ENCODE peak calls at places on chromosomes 11 and 22, in nine cellular contexts. C is CD8-positive, alpha-beta T cell; W is neural progenitor cell; U is mammary epithelial cell; Y is left lung; O is fibroblast of lung; Z is heart right ventricle; D is neuronal stem cell; S is CD8-positive, alpha-beta memory T cell. V is an unnamed sample.
A peak's percentile ranks its signal among the peaks of the same experiment; 100 is the strongest.

GRCh38 chr11:70343631-70344030 is 54.7 kb upstream of the CTTN start:
- DNase-seq in Y (no peak), U (no peak), W (no peak), C (no peak), O (no peak), D (no peak), Z (no peak), S (no peak), V (no peak)

GRCh38 chr11:64331569-64332371 is 8.2 kb upstream of the CCDC88B start:
- DNase-seq in U (peak; percentile 89), W (no peak), O (peak; percentile 83), Y (peak; percentile 94), D (no peak), S (peak; percentile 55), C (peak; percentile 78), Z (peak; percentile 68), V (peak; percentile 53)

GRCh38 chr11:110951041-110951440 is 238.8 kb upstream of the ARHGAP20 start:
- DNase-seq in W (no peak), O (no peak), C (no peak), S (no peak), D (no peak), U (no peak), Y (no peak), Z (no peak), V (no peak)

GRCh38 chr11:72037554-72038311 is 39.0 kb downstream of the IL18BP start:
- DNase-seq in U (peak; percentile 26), O (no peak), Z (no peak), C (no peak), Y (no peak), D (no peak), W (no peak), S (peak; percentile 20), V (no peak)

GRCh38 chr11:77136074-77136473 is 8.0 kb downstream of the MYO7A start:
- DNase-seq in O (peak; percentile 60), Z (no peak), W (no peak), D (no peak), C (no peak), S (no peak), U (peak; percentile 73), Y (no peak), V (no peak)

GRCh38 chr22:45418770-45419138 is 5.3 kb downstream of the RIBC2 start:
- DNase-seq in Y (no peak), U (no peak), W (no peak), O (no peak), S (no peak), D (no peak), Z (no peak), C (no peak), V (no peak)

GRCh38 chr22:38190581-38190980 is 9.0 kb upstream of the PLA2G6 start:
- DNase-seq in O (no peak), Z (no peak), C (no peak), Y (no peak), W (no peak), S (no peak), D (no peak), U (no peak), V (no peak)

GRCh38 chr11:93849751-93850584 is 450 bp downstream of the VSTM5 start:
- DNase-seq in Y (peak; percentile 78), S (no peak), Z (peak; percentile 7), O (peak; percentile 50), C (no peak), U (peak; percentile 1), W (peak; percentile 38), D (peak; percentile 5), V (no peak)

GRCh38 chr11:73388241-73389133 is 12.3 kb downstream of the RELT start:
- DNase-seq in O (no peak), W (peak; percentile 20), U (no peak), Y (peak; percentile 94), S (no peak), Z (no peak), C (no peak), D (no peak), V (no peak)

GRCh38 chr11:125165111-125165663 is 636 bp downstream of the PKNOX2 start:
- DNase-seq in D (peak; percentile 29), C (no peak), O (peak; percentile 54), W (peak; percentile 65), U (peak; percentile 53), Z (no peak), Y (peak; percentile 84), S (peak; percentile 10), V (no peak)

GRCh38 chr11:129750343-129751292 is 65.0 kb upstream of the TMEM45B start:
- DNase-seq in C (peak; percentile 88), W (peak; percentile 91), D (peak; percentile 81), U (peak; percentile 55), Y (peak; percentile 93), O (peak; percentile 54), S (peak; percentile 77), Z (peak; percentile 57), V (peak; percentile 76)

GRCh38 chr11:61545341-61545740 is 35.5 kb downstream of the SYT7 start:
- DNase-seq in O (no peak), U (no peak), C (no peak), Z (no peak), D (no peak), S (no peak), Y (no peak), W (no peak), V (no peak)

GRCh38 chr11:57426754-57427691 is at the start of gene SLC43A3:
- DNase-seq in Z (peak; percentile 83), D (peak; percentile 17), S (peak; percentile 46), O (peak; percentile 92), Y (peak; percentile 96), W (peak; percentile 70), U (peak; percentile 93), C (peak; percentile 76), V (peak; percentile 49)

GRCh38 chr22:20425821-20426615 is 11.6 kb downstream of the SCARF2 start:
- DNase-seq in C (no peak), U (no peak), S (no peak), D (no peak), O (no peak), W (no peak), Z (no peak), Y (peak; percentile 68), V (no peak)

GRCh38 chr11:76238551-76238950 is 32.2 kb upstream of the WNT11 start:
- DNase-seq in Y (peak; percentile 62), U (no peak), D (no peak), S (no peak), C (no peak), W (no peak), O (no peak), Z (no peak), V (no peak)

GRCh38 chr11:59401262-59401552 is 25.0 kb downstream of the OR5A2 start:
- DNase-seq in D (no peak), S (no peak), Z (no peak), W (no peak), U (no peak), C (no peak), Y (no peak), O (no peak), V (no peak)
- H3K9me3 ChIP-seq in D (peaks cover 8% of the 10 kb centered on the region), S (no peaks in the 10 kb centered on the region), Z (no peaks in the 10 kb centered on the region), W (peaks cover 37% of the 10 kb centered on the region), U (peaks cover 3% of the 10 kb centered on the region), C (no peaks in the 10 kb centered on the region), Y (peaks cover 25% of the 10 kb centered on the region), O (no peaks in the 10 kb centered on the region), V (peaks cover 6% of the 10 kb centered on the region)

DNA sequence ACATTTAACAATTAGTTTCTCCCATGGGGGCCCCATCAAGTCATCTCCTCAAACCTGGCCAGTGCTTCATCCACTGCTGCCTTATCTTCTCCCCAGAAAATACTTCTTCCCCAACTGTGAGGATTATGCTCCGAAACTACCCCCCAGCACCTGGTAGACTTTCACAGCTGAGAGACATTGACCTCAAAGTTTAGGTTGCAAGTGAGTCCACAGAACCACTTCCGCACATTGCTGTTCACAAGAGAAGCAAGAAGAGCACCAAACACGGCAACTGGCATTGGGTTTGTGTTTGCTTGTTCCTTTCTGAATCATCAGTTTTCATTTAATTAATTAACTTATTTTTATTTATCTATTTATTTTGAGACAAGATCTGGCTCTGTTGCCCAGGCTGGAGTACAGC is 6.1 kb downstream of the MCHR1 start:
- DNase-seq in O (no peak), Z (no peak), D (no peak), C (no peak), U (no peak), W (no peak), S (peak; percentile 32), Y (no peak), V (no peak)
- H3K9me3 ChIP-seq in O (no peaks in the 10 kb centered on the region), Z (no peaks in the 10 kb centered on the region), D (no peaks in the 10 kb centered on the region), C (no peaks in the 10 kb centered on the region), U (no peaks in the 10 kb centered on the region), W (no peaks in the 10 kb centered on the region), S (no peaks in the 10 kb centered on the region), Y (no peaks in the 10 kb centered on the region), V (no peaks in the 10 kb centered on the region)

GRCh38 chr22:49079027-49079725 is 748.5 kb downstream of the BRD1 start:
- DNase-seq in C (no peak), S (no peak), Y (no peak), Z (no peak), O (no peak), W (no peak), U (no peak), D (no peak), V (no peak)
- H3K9me3 ChIP-seq in C (no peaks in the 10 kb centered on the region), S (no peaks in the 10 kb centered on the region), Y (no peaks in the 10 kb centered on the region), Z (no peaks in the 10 kb centered on the region), O (no peaks in the 10 kb centered on the region), W (no peaks in the 10 kb centered on the region), U (peaks cover 47% of the 10 kb centered on the region), D (no peaks in the 10 kb centered on the region), V (no peaks in the 10 kb centered on the region)

GRCh38 chr22:49658902-49659280 is 168.8 kb downstream of the BRD1 start:
- DNase-seq in O (no peak), Y (no peak), W (no peak), C (no peak), U (no peak), D (no peak), S (no peak), Z (no peak), V (no peak)

GRCh38 chr22:49657974-49658550 is 169.6 kb downstream of the BRD1 start:
- DNase-seq in Y (no peak), U (no peak), O (no peak), W (no peak), C (no peak), D (no peak), S (no peak), Z (no peak), V (no peak)

GRCh38 chr22:49657275-49657973 is 170.2 kb downstream of the BRD1 start:
- DNase-seq in C (peak; percentile 80), Z (peak; percentile 90), Y (peak; percentile 85), S (peak; percentile 76), D (no peak), O (no peak), U (no peak), W (no peak), V (peak; percentile 49)

GRCh38 chr22:49655168-49655812 is 172.4 kb downstream of the BRD1 start:
- DNase-seq in W (no peak), Z (no peak), Y (peak; percentile 65), U (no peak), D (no peak), S (no peak), C (no peak), O (no peak), V (no peak)

DNA sequence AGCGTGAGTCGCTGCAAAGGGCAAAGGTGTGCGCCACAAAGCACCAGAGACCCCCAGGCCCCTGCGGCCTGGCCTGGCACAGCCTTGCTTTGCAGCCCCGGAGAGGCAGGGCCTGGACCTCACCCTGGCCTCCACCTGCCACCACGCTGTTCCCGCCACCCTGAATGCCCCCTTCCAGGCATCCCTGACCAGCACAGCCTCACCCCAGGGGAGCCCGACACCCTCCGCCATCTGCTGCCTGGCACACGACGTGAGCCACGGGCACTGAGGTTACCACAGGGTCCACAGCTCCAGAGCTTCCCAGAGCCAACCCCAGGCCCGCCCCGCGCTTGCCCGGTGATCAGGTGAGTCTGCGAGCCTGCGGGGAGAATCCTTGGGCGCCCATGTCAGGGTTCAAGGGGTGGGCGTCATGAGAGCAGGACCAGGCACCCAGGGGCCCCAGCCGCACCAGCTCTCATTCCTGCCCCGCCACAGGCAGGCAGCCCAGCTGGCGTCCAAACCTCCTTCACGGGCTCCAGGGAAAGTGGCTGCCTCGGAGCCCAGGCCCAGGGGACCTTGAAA is 171.3 kb downstream of the BRD1 start:
- DNase-seq in S (no peak), Z (no peak), U (no peak), O (no peak), Y (peak; percentile 72), D (no peak), W (no peak), C (no peak), V (no peak)
- H3K9me3 ChIP-seq in S (no peaks in the 10 kb centered on the region), Z (peaks cover 5% of the 10 kb centered on the region), U (peaks cover 50% of the 10 kb centered on the region), O (no peaks in the 10 kb centered on the region), Y (no peaks in the 10 kb centered on the region), D (no peaks in the 10 kb centered on the region), W (no peaks in the 10 kb centered on the region), C (no peaks in the 10 kb centered on the region), V (no peaks in the 10 kb centered on the region)

V was measured in T-helper 17 cell.